ENCODE peak calls at places on chromosomes 1 and 21, in ten cellular contexts. N is iPS-NIHi11; T is foreskin fibroblast; O is GM18507; C is GM12865; R is neural crest cell; P is uterus; Y is stimulated activated CD8-positive, alpha-beta memory T cell treated with anti-CD3 and anti-CD28 coated beads, Interleukin-4, amount 100 ng/mL, for 24 hours; E is nucleus accumbens; X is NCI-H510A treated with DMSO at 0.1 percent for 48 hours. W is an unnamed sample.

GRCh38 chr1:17551755-17552234 is 12.3 kb downstream of the ARHGEF10L start:
- DNase-seq in R (no peak), P (no peak), N (no peak), Y (no peak), O (no peak), E (no peak), T (peak; percentile 71), X (no peak), C (peak; percentile 4), W (no peak)

GRCh38 chr1:243723458-243724043 is 126.5 kb downstream of the AKT3 start:
- DNase-seq in E (no peak), N (no peak), O (no peak), Y (no peak), T (no peak), C (no peak), P (no peak), R (no peak), X (no peak), W (no peak)

GRCh38 chr1:147539122-147539575 is 2.2 kb upstream of the BCL9 start:
- DNase-seq in P (peak; percentile 53), E (no peak), O (no peak), C (no peak), Y (no peak), T (peak; percentile 94), R (peak; percentile 8), N (peak; percentile 22), X (no peak), W (no peak)

GRCh38 chr21:32641715-32642698 is 29.8 kb upstream of the CFAP298 start:
- DNase-seq in E (no peak), Y (no peak), C (no peak), N (no peak), O (no peak), X (no peak), T (no peak), R (no peak), P (no peak), W (no peak)

GRCh38 chr1:1361982-1362423 is 3.6 kb upstream of the MXRA8 start:
- DNase-seq in Y (no peak), C (no peak), P (peak; percentile 71), N (peak; percentile 61), E (no peak), X (peak; percentile 71), O (no peak), R (no peak), T (peak; percentile 96), W (no peak)

GRCh38 chr1:7478142-7478796 is 292.8 kb upstream of the VAMP3 start:
- DNase-seq in N (no peak), X (peak; percentile 52), Y (no peak), R (no peak), E (no peak), T (no peak), P (no peak), C (no peak), O (no peak), W (no peak)

GRCh38 chr1:224525411-224526040 is 90.6 kb upstream of the CNIH3 start:
- DNase-seq in P (no peak), N (no peak), Y (no peak), R (no peak), T (peak; percentile 62), C (no peak), X (no peak), O (no peak), E (no peak), W (no peak)

GRCh38 chr1:54327386-54328116 is 78.6 kb downstream of the SSBP3 start:
- DNase-seq in R (no peak), C (no peak), N (no peak), E (no peak), X (no peak), P (no peak), T (peak; percentile 62), Y (no peak), O (no peak), W (no peak)

GRCh38 chr1:29271724-29272123 is 35.4 kb downstream of the PTPRU start:
- DNase-seq in N (peak; percentile 84), Y (no peak), O (no peak), C (no peak), P (peak; percentile 58), R (no peak), E (no peak), T (peak; percentile 87), X (no peak), W (no peak)

GRCh38 chr21:37670883-37671282 is 245.4 kb downstream of the KCNJ6 start:
- DNase-seq in E (no peak), R (no peak), N (no peak), T (peak; percentile 16), O (no peak), P (no peak), Y (no peak), C (no peak), X (no peak), W (no peak)

GRCh38 chr1:25616932-25617625 is 488 bp downstream of the MAN1C1 start:
- DNase-seq in E (no peak), C (peak; percentile 42), O (no peak), X (no peak), N (peak; percentile 39), T (no peak), R (no peak), Y (no peak), P (peak; percentile 39), W (no peak)

GRCh38 chr1:28099050-28099769 is 10.8 kb upstream of the EYA3 start:
- DNase-seq in E (no peak), C (no peak), N (no peak), P (no peak), R (no peak), O (no peak), T (no peak), X (no peak), Y (no peak), W (no peak)

GRCh38 chr1:165397945-165398344 is 41.4 kb upstream of the LMX1A start:
- DNase-seq in R (no peak), T (peak; percentile 91), O (no peak), Y (no peak), E (no peak), C (no peak), X (no peak), P (no peak), N (peak; percentile 34), W (no peak)

GRCh38 chr1:231841616-231842344 is 215.2 kb downstream of the DISC1 start:
- DNase-seq in C (no peak), T (peak; percentile 87), N (no peak), O (no peak), X (no peak), P (no peak), Y (no peak), R (no peak), E (no peak), W (no peak)

GRCh38 chr1:182301467-182302198 is 90.0 kb downstream of the GLUL start:
- DNase-seq in E (peak; percentile 35), R (no peak), C (peak; percentile 49), T (peak; percentile 79), N (no peak), O (no peak), P (no peak), X (no peak), Y (no peak), W (no peak)

GRCh38 chr1:47911892-47912291 is 85.3 kb downstream of the TRABD2B start:
- DNase-seq in E (no peak), C (no peak), P (no peak), T (no peak), Y (no peak), N (no peak), O (no peak), X (no peak), R (no peak), W (no peak)

GRCh38 chr1:44628962-44629756 is 45.1 kb downstream of the TMEM53 start:
- DNase-seq in Y (no peak), O (no peak), N (no peak), C (no peak), T (peak; percentile 98), E (no peak), X (no peak), P (no peak), R (no peak), W (no peak)

GRCh38 chr1:235011064-235011598 is 117.5 kb downstream of the TOMM20 start:
- DNase-seq in C (peak; percentile 94), X (no peak), N (no peak), O (no peak), P (no peak), E (no peak), Y (peak; percentile 49), R (no peak), T (no peak), W (no peak)

GRCh38 chr1:145983206-145983675 is 13.1 kb downstream of the TXNIP start:
- DNase-seq in C (no peak), T (no peak), O (no peak), E (no peak), N (no peak), Y (no peak), X (no peak), P (peak; percentile 47), R (no peak), W (no peak)

GRCh38 chr1:106498238-106498637 is 558.2 kb upstream of the PRMT6 start:
- DNase-seq in P (no peak), E (no peak), C (no peak), R (no peak), T (peak; percentile 5), X (no peak), N (no peak), O (no peak), Y (no peak), W (no peak)

GRCh38 chr1:166975361-166976129 is at the start of gene ILDR2:
- DNase-seq in P (peak; percentile 29), O (peak; percentile 52), Y (peak; percentile 59), E (peak; percentile 65), R (peak; percentile 43), X (peak; percentile 31), C (peak; percentile 72), T (peak; percentile 52), N (peak; percentile 77), W (peak; percentile 15)

GRCh38 chr1:116111196-116112021 is at the start of gene MAB21L3:
- DNase-seq in T (no peak), O (no peak), P (no peak), C (peak; percentile 16), N (no peak), E (no peak), X (no peak), Y (no peak), R (no peak), W (no peak)

GRCh38 chr1:240094043-240094722 is 2.5 kb downstream of the FMN2 start:
- DNase-seq in P (no peak), R (no peak), X (no peak), C (no peak), N (no peak), O (no peak), E (no peak), Y (no peak), T (peak; percentile 21), W (no peak)

GRCh38 chr1:56291374-56291841 is 288.0 kb downstream of the PLPP3 start:
- DNase-seq in C (no peak), R (no peak), X (no peak), Y (no peak), E (no peak), N (peak; percentile 31), T (peak; percentile 22), O (no peak), P (no peak), W (no peak)

GRCh38 chr1:212665241-212666115 is 34.2 kb downstream of the BATF3 start:
- DNase-seq in X (peak; percentile 70), P (peak; percentile 77), R (peak; percentile 89), Y (peak; percentile 73), C (peak; percentile 88), E (peak; percentile 60), O (peak; percentile 65), N (peak; percentile 89), T (peak; percentile 90), W (peak; percentile 66)

GRCh38 chr1:209707308-209707707 is 2.7 kb downstream of the HSD11B1 start:
- DNase-seq in E (no peak), P (no peak), N (no peak), O (no peak), R (no peak), T (no peak), C (no peak), X (no peak), Y (no peak), W (no peak)

GRCh38 chr1:206589206-206589605 is 23.1 kb downstream of the EIF2D start:
- DNase-seq in Y (no peak), T (peak; percentile 91), X (no peak), N (no peak), R (no peak), P (peak; percentile 66), O (no peak), E (no peak), C (no peak), W (no peak)

GRCh38 chr21:31204801-31205200 is 139.3 kb downstream of the TIAM1 start:
- DNase-seq in O (no peak), E (no peak), R (no peak), X (peak; percentile 14), Y (no peak), C (no peak), N (no peak), T (no peak), P (no peak), W (no peak)